ENCODE peak calls at places on chromosomes 7 and 10, in eight cellular contexts. Z is ELR; U is cardiac muscle cell; D is posterior cingulate gyrus; E is stimulated activated CD8-positive, alpha-beta memory T cell treated with anti-CD3 and anti-CD28 coated beads, Interleukin-12 subunit alpha, Interleukin-12 subunit beta, amount 100 ng/mL, for 4 hours; G is NCI-H1092 treated with DMSO at 0.1 percent for 48 hours; L is IMR-90; T is NCI-H2081. R is an unnamed sample.

GRCh38 chr10:96720422-96721206 is at the start of gene PIK3AP1:
- DNase-seq in Z (peak; percentile 43), U (peak; percentile 4), D (no peak), E (peak; percentile 46), G (peak; percentile 44), L (no peak), T (peak; percentile 68), R (peak; percentile 67)

GRCh38 chr10:128268015-128268722 is 141.9 kb upstream of the MKI67 start:
- DNase-seq in Z (peak; percentile 11), U (peak; percentile 58), D (peak; percentile 28), E (no peak), G (peak; percentile 41), L (no peak), T (no peak), R (no peak)

GRCh38 chr7:128827248-128827958 is 2.8 kb upstream of the FLNC start:
- DNase-seq in Z (peak; percentile 85), U (peak; percentile 74), D (no peak), E (no peak), G (no peak), L (peak; percentile 83), T (no peak), R (no peak)

GRCh38 chr7:143243011-143243410 is 20.2 kb upstream of the GSTK1 start:
- DNase-seq in Z (no peak), U (no peak), D (no peak), E (no peak), G (no peak), L (no peak), T (no peak), R (no peak)

GRCh38 chr7:123649956-123650355 is 5.7 kb upstream of the LMOD2 start:
- DNase-seq in Z (peak; percentile 60), U (peak; percentile 60), D (no peak), E (no peak), G (no peak), L (no peak), T (no peak), R (no peak)

GRCh38 chr7:121752706-121753105 is 120.3 kb upstream of the PTPRZ1 start:
- DNase-seq in Z (peak; percentile 32), U (peak; percentile 29), D (no peak), E (no peak), G (peak; percentile 8), L (peak; percentile 13), T (no peak), R (no peak)

GRCh38 chr10:116905845-116906210 is 56.5 kb downstream of the ENO4 start:
- DNase-seq in Z (no peak), U (no peak), D (no peak), E (no peak), G (no peak), L (no peak), T (no peak), R (no peak)

GRCh38 chr7:29105191-29105590 is 41.1 kb downstream of the CPVL start:
- DNase-seq in Z (no peak), U (no peak), D (no peak), E (no peak), G (no peak), L (no peak), T (no peak), R (no peak)

GRCh38 chr7:129845972-129846327 is 106.8 kb downstream of the UBE2H start:
- DNase-seq in Z (peak; percentile 92), U (peak; percentile 55), D (no peak), E (no peak), G (no peak), L (peak; percentile 91), T (no peak), R (no peak)

GRCh38 chr7:76272872-76273271 is 29.6 kb upstream of the HSPB1 start:
- DNase-seq in Z (no peak), U (no peak), D (no peak), E (no peak), G (peak; percentile 55), L (no peak), T (no peak), R (no peak)

GRCh38 chr7:150405584-150406310 is 26.6 kb downstream of the ZNF775 start:
- DNase-seq in Z (no peak), U (no peak), D (peak; percentile 46), E (no peak), G (no peak), L (peak; percentile 27), T (peak; percentile 56), R (peak; percentile 41)

GRCh38 chr7:151599401-151600227 is 79.9 kb upstream of the RHEB start:
- DNase-seq in Z (peak; percentile 96), U (peak; percentile 94), D (no peak), E (no peak), G (no peak), L (peak; percentile 93), T (no peak), R (no peak)

GRCh38 chr10:110530131-110530831 is 32.6 kb downstream of the DUSP5 start:
- DNase-seq in Z (peak; percentile 87), U (peak; percentile 79), D (no peak), E (no peak), G (no peak), L (no peak), T (no peak), R (no peak)

GRCh38 chr7:91720255-91720937 is 160.1 kb downstream of the MTERF1 start:
- DNase-seq in Z (peak; percentile 10), U (peak; percentile 25), D (no peak), E (no peak), G (no peak), L (peak; percentile 1), T (no peak), R (no peak)

GRCh38 chr10:18540195-18540594 is 111.2 kb downstream of the NSUN6 start:
- DNase-seq in Z (no peak), U (no peak), D (no peak), E (no peak), G (no peak), L (no peak), T (no peak), R (no peak)

GRCh38 chr10:73095479-73096021 is 1.1 kb downstream of the P4HA1 start:
- DNase-seq in Z (peak; percentile 85), U (peak; percentile 91), D (no peak), E (peak; percentile 10), G (peak; percentile 10), L (peak; percentile 82), T (no peak), R (peak; percentile 27)

GRCh38 chr10:5944389-5945202 is 32.7 kb downstream of the IL15RA start:
- DNase-seq in Z (peak; percentile 98), U (peak; percentile 99), D (no peak), E (no peak), G (no peak), L (peak; percentile 100), T (no peak), R (no peak)

GRCh38 chr10:79406683-79407396 is 38.6 kb downstream of the ZCCHC24 start:
- DNase-seq in Z (no peak), U (no peak), D (no peak), E (no peak), G (no peak), L (no peak), T (no peak), R (no peak)

GRCh38 chr10:69838853-69839252 is 37.1 kb downstream of the COL13A1 start:
- DNase-seq in Z (peak; percentile 91), U (peak; percentile 83), D (no peak), E (no peak), G (no peak), L (peak; percentile 48), T (no peak), R (no peak)

GRCh38 chr7:1940402-1940786 is 270.3 kb downstream of the ELFN1 start:
- DNase-seq in Z (peak; percentile 52), U (peak; percentile 71), D (no peak), E (peak; percentile 83), G (no peak), L (no peak), T (no peak), R (peak; percentile 88)

GRCh38 chr10:3350205-3350604 is 177.6 kb upstream of the PITRM1 start:
- DNase-seq in Z (no peak), U (no peak), D (no peak), E (no peak), G (no peak), L (no peak), T (no peak), R (no peak)

GRCh38 chr10:78903351-78903940 is 165.3 kb upstream of the ZMIZ1 start:
- DNase-seq in Z (no peak), U (no peak), D (no peak), E (no peak), G (no peak), L (no peak), T (no peak), R (no peak)

GRCh38 chr7:12403287-12404181 is at the start of gene VWDE:
- DNase-seq in Z (peak; percentile 66), U (peak; percentile 13), D (no peak), E (peak; percentile 11), G (peak; percentile 97), L (no peak), T (peak; percentile 92), R (peak; percentile 15)

GRCh38 chr7:137975223-137975622 is 26.7 kb downstream of the CREB3L2 start:
- DNase-seq in Z (peak; percentile 57), U (peak; percentile 58), D (no peak), E (no peak), G (no peak), L (peak; percentile 85), T (no peak), R (no peak)

GRCh38 chr7:100835903-100836811 is 8.8 kb upstream of the EPHB4 start:
- DNase-seq in Z (no peak), U (peak; percentile 17), D (no peak), E (no peak), G (no peak), L (no peak), T (no peak), R (no peak)

GRCh38 chr7:90262438-90262837 is 17.5 kb downstream of the CFAP69 start:
- DNase-seq in Z (peak; percentile 60), U (peak; percentile 67), D (no peak), E (no peak), G (peak; percentile 41), L (peak; percentile 35), T (peak; percentile 8), R (no peak)

GRCh38 chr10:17582015-17582414 is 35.2 kb downstream of the HACD1 start:
- DNase-seq in Z (no peak), U (no peak), D (no peak), E (no peak), G (no peak), L (no peak), T (no peak), R (no peak)

GRCh38 chr10:97180986-97181385 is 4.8 kb downstream of the SLIT1 start:
- DNase-seq in Z (no peak), U (no peak), D (no peak), E (no peak), G (no peak), L (no peak), T (no peak), R (no peak)

GRCh38 chr10:132865236-132865635 is 77.1 kb downstream of the CFAP46 start:
- DNase-seq in Z (no peak), U (no peak), D (no peak), E (no peak), G (no peak), L (no peak), T (no peak), R (no peak)

GRCh38 chr7:79965946-79966345 is 168.7 kb upstream of the GNAI1 start:
- DNase-seq in Z (no peak), U (no peak), D (no peak), E (no peak), G (no peak), L (no peak), T (no peak), R (no peak)

GRCh38 chr7:129417073-129417472 is 17.2 kb upstream of the STRIP2 start:
- DNase-seq in Z (no peak), U (no peak), D (no peak), E (no peak), G (no peak), L (no peak), T (no peak), R (no peak)

GRCh38 chr7:113026941-113027340 is 59.7 kb downstream of the GPR85 start:
- DNase-seq in Z (peak; percentile 60), U (no peak), D (no peak), E (no peak), G (no peak), L (peak; percentile 45), T (no peak), R (no peak)

GRCh38 chr7:33059635-33060034 is 2.9 kb downstream of the NT5C3A start:
- DNase-seq in Z (no peak), U (no peak), D (no peak), E (no peak), G (no peak), L (no peak), T (no peak), R (no peak)

GRCh38 chr7:131840291-131840690 is 283.9 kb upstream of the PODXL start:
- DNase-seq in Z (no peak), U (no peak), D (no peak), E (no peak), G (no peak), L (no peak), T (no peak), R (no peak)

R was measured in natural killer cell.